ENCODE peak calls at places on chromosomes 2 and 18, in four cellular contexts. One of them, this sample, is unnamed.
A peak's percentile ranks its signal among the peaks of the same experiment; 100 is the strongest.

GRCh38 chr2:71256421-71256820 is 29.5 kb upstream of the PAIP2B start:
- DNase-seq in HepG2: no peak
- DNase-seq in H1: no peak
- DNase-seq in K562: no peak
- DNase-seq in this sample: no peak

GRCh38 chr18:26301681-26302080 is 75.4 kb downstream of the TAF4B start:
- DNase-seq in H1: no peak
- DNase-seq in HepG2: no peak
- DNase-seq in K562: no peak
- DNase-seq in this sample: no peak

GRCh38 chr2:2613279-2614199 is 282.5 kb upstream of the MYT1L start:
- DNase-seq in HepG2: peak; percentile 69
- DNase-seq in K562: peak; percentile 92
- DNase-seq in H1: peak; percentile 85
- DNase-seq in this sample: peak; percentile 9

GRCh38 chr2:75064691-75065396 is 106.4 kb downstream of the POLE4 start:
- DNase-seq in HepG2: peak; percentile 32
- DNase-seq in K562: peak; percentile 65
- DNase-seq in H1: no peak
- DNase-seq in this sample: peak; percentile 66

GRCh38 chr2:9830685-9831410 is 12.4 kb upstream of the TAF1B start:
- DNase-seq in K562: no peak
- DNase-seq in H1: no peak
- DNase-seq in HepG2: no peak
- DNase-seq in this sample: no peak

GRCh38 chr2:173588931-173589369 is 234.3 kb downstream of the CDCA7 start:
- DNase-seq in HepG2: no peak
- DNase-seq in K562: no peak
- DNase-seq in H1: no peak
- DNase-seq in this sample: peak; percentile 51

GRCh38 chr2:173770936-173771678 is 194.1 kb downstream of the SP3 start:
- DNase-seq in H1: no peak
- DNase-seq in K562: no peak
- DNase-seq in HepG2: no peak
- DNase-seq in this sample: no peak

GRCh38 chr2:136010126-136010525 is 24.7 kb upstream of the DARS1 start:
- DNase-seq in HepG2: no peak
- DNase-seq in H1: no peak
- DNase-seq in K562: no peak
- DNase-seq in this sample: no peak

GRCh38 chr2:85838181-85838580 is 50.6 kb downstream of the ST3GAL5 start:
- DNase-seq in K562: no peak
- DNase-seq in HepG2: no peak
- DNase-seq in H1: no peak
- DNase-seq in this sample: no peak

GRCh38 chr2:134592380-134592779 is 126.4 kb downstream of the TMEM163 start:
- DNase-seq in HepG2: no peak
- DNase-seq in H1: no peak
- DNase-seq in K562: no peak
- DNase-seq in this sample: no peak

GRCh38 chr2:168639501-168639900 is 162.9 kb upstream of the NOSTRIN start:
- DNase-seq in H1: no peak
- DNase-seq in HepG2: no peak
- DNase-seq in K562: no peak
- DNase-seq in this sample: no peak

GRCh38 chr2:946073-947005 is 4.3 kb upstream of the SNTG2 start:
- DNase-seq in H1: no peak
- DNase-seq in K562: no peak
- DNase-seq in HepG2: no peak
- DNase-seq in this sample: no peak

GRCh38 chr2:162153608-162154224 is 1.7 kb upstream of the GCG start:
- DNase-seq in HepG2: peak; percentile 56
- DNase-seq in K562: peak; percentile 15
- DNase-seq in H1: peak; percentile 27
- DNase-seq in this sample: peak; percentile 66

GRCh38 chr2:235098273-235098672 is 146.5 kb downstream of the SH3BP4 start:
- DNase-seq in K562: no peak
- DNase-seq in HepG2: no peak
- DNase-seq in H1: no peak
- DNase-seq in this sample: no peak

GRCh38 chr2:203649176-203649814 is 57.1 kb upstream of the CD28 start:
- DNase-seq in H1: no peak
- DNase-seq in K562: no peak
- DNase-seq in HepG2: no peak
- DNase-seq in this sample: no peak

GRCh38 chr2:74602553-74603281 is 45.4 kb downstream of the M1AP start:
- DNase-seq in K562: no peak
- DNase-seq in HepG2: no peak
- DNase-seq in H1: no peak
- DNase-seq in this sample: no peak

GRCh38 chr2:162073776-162074578 is at the start of gene DPP4:
- DNase-seq in K562: no peak
- DNase-seq in HepG2: peak; percentile 65
- DNase-seq in H1: no peak
- DNase-seq in this sample: peak; percentile 26

GRCh38 chr2:70767094-70767698 is 804 bp downstream of the ADD2 start:
- DNase-seq in K562: peak; percentile 79
- DNase-seq in H1: peak; percentile 65
- DNase-seq in HepG2: no peak
- DNase-seq in this sample: no peak

GRCh38 chr2:27041708-27042107 is 8.9 kb downstream of the TMEM214 start:
- DNase-seq in HepG2: no peak
- DNase-seq in K562: no peak
- DNase-seq in H1: no peak
- DNase-seq in this sample: no peak

DNA sequence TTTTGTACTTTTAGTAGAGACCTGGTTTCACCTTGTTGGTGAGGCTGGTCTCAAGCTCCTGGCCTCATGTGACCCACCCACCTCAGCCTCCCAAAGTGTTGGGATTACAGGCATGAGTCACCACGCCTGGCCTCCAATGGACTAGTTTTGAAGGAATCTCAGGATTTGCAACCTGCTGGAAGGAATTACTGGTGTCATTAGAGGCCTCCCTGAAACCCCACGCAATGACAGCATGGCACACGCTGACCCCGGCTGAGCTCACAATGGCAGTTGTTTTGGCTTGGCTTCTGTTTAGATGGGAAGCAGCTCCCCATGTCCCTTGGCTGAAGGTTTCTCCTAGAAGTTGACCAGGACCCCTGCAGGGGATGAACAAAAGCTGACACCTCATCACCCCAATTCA is 23.1 kb upstream of the COPS8 start:
- DNase-seq in HepG2: no peak
- DNase-seq in H1: no peak
- DNase-seq in K562: no peak
- DNase-seq in this sample: no peak
- TF ChIP-seq JUN in HepG2: no peak
- TF ChIP-seq JUN in H1: no peak
- TF ChIP-seq JUN in K562: no peak
- TF ChIP-seq JUN in this sample: no peak

DNA sequence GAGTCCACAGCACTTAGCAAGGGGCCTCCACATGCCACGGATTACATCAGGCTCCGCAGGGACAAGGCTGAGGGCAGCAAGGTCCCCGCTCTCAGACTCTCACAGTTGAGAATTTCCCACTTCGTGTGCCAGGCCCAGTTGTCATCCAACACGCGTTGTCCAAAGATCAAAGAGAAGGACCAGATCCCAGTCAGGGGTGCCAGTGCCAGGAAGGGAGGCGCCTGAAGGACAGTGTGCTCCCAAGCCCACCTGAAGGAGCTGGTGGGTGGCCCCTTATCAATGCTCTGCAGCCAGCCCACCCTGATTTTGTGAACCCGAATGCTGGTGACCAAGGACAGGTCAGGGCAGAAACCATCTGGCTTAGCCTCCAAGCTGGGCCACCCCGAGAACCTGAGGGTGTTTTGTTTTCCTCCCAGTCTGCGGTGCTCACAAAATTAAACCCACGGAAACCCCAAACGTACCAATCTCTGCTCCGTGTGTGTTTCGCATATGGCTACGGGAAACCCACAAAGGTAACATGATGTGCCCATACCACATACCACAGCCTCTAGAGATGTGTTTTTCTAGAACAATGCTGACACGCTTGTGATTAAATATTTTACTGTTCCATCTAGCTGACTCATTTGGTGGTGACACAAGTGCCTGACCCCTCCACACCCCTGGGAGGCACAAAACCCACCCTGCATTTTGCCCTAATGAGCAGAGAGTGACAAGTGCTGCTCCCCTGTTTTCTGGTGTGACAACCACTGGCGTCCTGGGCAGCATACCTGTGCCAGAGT is 24.5 kb downstream of the CRACDL start:
- DNase-seq in HepG2: peak; percentile 71
- DNase-seq in H1: no peak
- DNase-seq in K562: no peak
- DNase-seq in this sample: no peak
- H3K4me1 ChIP-seq in HepG2: peaks cover 46% of the 10 kb centered on the region
- H3K4me1 ChIP-seq in H1: peaks cover 22% of the 10 kb centered on the region
- H3K4me1 ChIP-seq in K562: no peaks in the 10 kb centered on the region
- H3K4me1 ChIP-seq in this sample: peaks cover 43% of the 10 kb centered on the region

GRCh38 chr2:132667716-132668115 is 2.3 kb downstream of the LYPD1 start:
- DNase-seq in H1: no peak
- DNase-seq in K562: no peak
- DNase-seq in HepG2: no peak
- DNase-seq in this sample: no peak

GRCh38 chr2:132669854-132670103 is 226 bp downstream of the LYPD1 start:
- DNase-seq in K562: no peak
- DNase-seq in HepG2: no peak
- DNase-seq in H1: no peak
- DNase-seq in this sample: no peak

GRCh38 chr2:132668189-132668833 is 1.7 kb downstream of the LYPD1 start:
- DNase-seq in H1: no peak
- DNase-seq in K562: no peak
- DNase-seq in HepG2: no peak
- DNase-seq in this sample: peak; percentile 45

GRCh38 chr2:132670104-132670960 is at the start of gene LYPD1:
- DNase-seq in K562: no peak
- DNase-seq in H1: no peak
- DNase-seq in HepG2: no peak
- DNase-seq in this sample: peak; percentile 44

GRCh38 chr2:132668986-132669853 is 785 bp downstream of the LYPD1 start:
- DNase-seq in HepG2: no peak
- DNase-seq in K562: no peak
- DNase-seq in H1: no peak
- DNase-seq in this sample: peak; percentile 42
- H2AFZ ChIP-seq in HepG2: no peak overlapping the region
- H2AFZ ChIP-seq in K562: no peak overlapping the region
- H2AFZ ChIP-seq in H1: peak overlapping the region; percentile 3
- H2AFZ ChIP-seq in this sample: peak overlapping the region; percentile 73

GRCh38 chr18:48834421-48835011 is 116.2 kb downstream of the SMAD7 start:
- DNase-seq in H1: peak; percentile 53
- DNase-seq in HepG2: no peak
- DNase-seq in K562: no peak
- DNase-seq in this sample: peak; percentile 90
- TF ChIP-seq JUN in H1: no peak
- TF ChIP-seq JUN in HepG2: no peak
- TF ChIP-seq JUN in K562: no peak
- TF ChIP-seq JUN in this sample: peak; percentile 91

This sample was measured in endothelial cell of umbilical vein.